ENCODE peak calls at places on chromosome 20, in four cellular contexts. One of them, this sample, is unnamed.

GRCh38 chr20:24646331-24646730 is 176.9 kb downstream of the SYNDIG1 start:
- DNase-seq in IMR-90: no peak
- DNase-seq in mesendoderm: no peak
- DNase-seq in neuronal stem cell: no peak
- DNase-seq in this sample: no peak

GRCh38 chr20:57435498-57436222 is 44.5 kb downstream of the RBM38 start:
- DNase-seq in neuronal stem cell: no peak
- DNase-seq in IMR-90: no peak
- DNase-seq in mesendoderm: peak
- DNase-seq in this sample: no peak

GRCh38 chr20:49916146-49917002 is 1.0 kb upstream of the SPATA2 start:
- DNase-seq in neuronal stem cell: no peak
- DNase-seq in mesendoderm: peak
- DNase-seq in IMR-90: peak
- DNase-seq in this sample: peak

GRCh38 chr20:47008842-47009518 is 114.3 kb downstream of the EYA2 start:
- DNase-seq in IMR-90: no peak
- DNase-seq in mesendoderm: no peak
- DNase-seq in neuronal stem cell: no peak
- DNase-seq in this sample: no peak

GRCh38 chr20:19712737-19713260 is 45.3 kb upstream of the RIN2 start:
- DNase-seq in IMR-90: peak
- DNase-seq in neuronal stem cell: no peak
- DNase-seq in mesendoderm: no peak
- DNase-seq in this sample: no peak

GRCh38 chr20:11850901-11851300 is 66.8 kb upstream of the BTBD3 start:
- DNase-seq in mesendoderm: no peak
- DNase-seq in IMR-90: peak
- DNase-seq in neuronal stem cell: no peak
- DNase-seq in this sample: peak

GRCh38 chr20:2299301-2299700 is 3.5 kb downstream of the TGM3 start:
- DNase-seq in mesendoderm: no peak
- DNase-seq in IMR-90: no peak
- DNase-seq in neuronal stem cell: no peak
- DNase-seq in this sample: no peak

GRCh38 chr20:57619053-57619831 is 984 bp downstream of the ZBP1 start:
- DNase-seq in mesendoderm: no peak
- DNase-seq in IMR-90: no peak
- DNase-seq in neuronal stem cell: no peak
- DNase-seq in this sample: no peak

GRCh38 chr20:57828696-57829095 is 118.9 kb upstream of the PMEPA1 start:
- DNase-seq in IMR-90: no peak
- DNase-seq in mesendoderm: no peak
- DNase-seq in neuronal stem cell: no peak
- DNase-seq in this sample: no peak

GRCh38 chr20:51425347-51426106 is 117.0 kb downstream of the NFATC2 start:
- DNase-seq in IMR-90: no peak
- DNase-seq in mesendoderm: no peak
- DNase-seq in neuronal stem cell: no peak
- DNase-seq in this sample: no peak

GRCh38 chr20:36728986-36729385 is 16.9 kb downstream of the NDRG3 start:
- DNase-seq in neuronal stem cell: no peak
- DNase-seq in mesendoderm: peak
- DNase-seq in IMR-90: peak
- DNase-seq in this sample: peak

GRCh38 chr20:37669062-37669772 is 24.6 kb upstream of the CTNNBL1 start:
- DNase-seq in IMR-90: no peak
- DNase-seq in neuronal stem cell: no peak
- DNase-seq in mesendoderm: peak
- DNase-seq in this sample: peak

GRCh38 chr20:63293866-63294535 is 1.0 kb downstream of the COL20A1 start:
- DNase-seq in IMR-90: no peak
- DNase-seq in mesendoderm: peak
- DNase-seq in neuronal stem cell: no peak
- DNase-seq in this sample: no peak

GRCh38 chr20:63295018-63295417 is 2.0 kb downstream of the COL20A1 start:
- DNase-seq in IMR-90: no peak
- DNase-seq in neuronal stem cell: no peak
- DNase-seq in mesendoderm: no peak
- DNase-seq in this sample: no peak

GRCh38 chr20:63295422-63295821 is 2.4 kb downstream of the COL20A1 start:
- DNase-seq in IMR-90: no peak
- DNase-seq in neuronal stem cell: no peak
- DNase-seq in mesendoderm: no peak
- DNase-seq in this sample: no peak

GRCh38 chr20:63293456-63293855 is 470 bp downstream of the COL20A1 start:
- DNase-seq in IMR-90: no peak
- DNase-seq in mesendoderm: no peak
- DNase-seq in neuronal stem cell: no peak
- DNase-seq in this sample: no peak

DNA sequence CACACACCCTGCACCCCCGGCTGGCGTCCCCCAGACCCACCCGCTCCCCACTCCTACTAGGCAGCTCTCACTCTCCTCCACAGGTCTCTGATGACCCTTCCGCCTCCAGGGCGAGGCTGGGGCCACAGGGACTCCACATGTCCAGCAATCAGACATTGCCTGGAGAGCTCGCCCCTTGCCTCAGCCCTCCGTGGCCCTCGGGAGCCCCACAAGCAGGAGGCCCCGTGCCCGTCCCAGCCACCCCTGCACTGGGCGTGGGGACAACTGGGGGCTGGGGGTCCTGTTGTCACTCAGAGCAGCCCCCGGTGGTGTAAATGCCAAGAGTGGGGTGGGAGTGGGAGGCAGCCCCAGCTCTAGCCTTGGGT is 1.5 kb downstream of the COL20A1 start:
- DNase-seq in mesendoderm: no peak
- DNase-seq in neuronal stem cell: no peak
- DNase-seq in IMR-90: no peak
- DNase-seq in this sample: no peak
- H3K27ac ChIP-seq in mesendoderm: no peak
- H3K27ac ChIP-seq in neuronal stem cell: no peak
- H3K27ac ChIP-seq in IMR-90: no peak
- H3K27ac ChIP-seq in this sample: no peak

DNA sequence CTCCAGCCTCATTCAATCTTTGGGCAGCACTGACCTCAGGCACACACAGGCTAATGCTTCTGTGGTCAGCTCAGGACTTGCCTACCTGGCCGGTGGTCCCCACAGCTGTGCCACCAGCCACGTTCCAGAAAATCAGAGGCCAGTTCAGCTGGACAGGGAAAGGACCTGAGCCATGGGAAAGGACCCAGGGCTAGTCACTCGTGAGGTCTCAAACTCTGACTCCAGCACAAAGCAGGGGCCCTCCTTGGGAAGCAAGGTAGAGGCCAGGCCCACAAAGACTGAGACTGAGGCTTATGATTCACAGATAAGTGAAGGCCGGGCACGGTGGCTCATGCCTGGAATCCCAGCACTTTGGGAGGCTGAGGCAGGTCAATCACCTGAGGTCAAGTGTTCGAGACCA is 22.4 kb upstream of the HELZ2 start:
- DNase-seq in neuronal stem cell: no peak
- DNase-seq in IMR-90: no peak
- DNase-seq in mesendoderm: no peak
- DNase-seq in this sample: no peak
- H3K4me3 ChIP-seq in neuronal stem cell: no peak
- H3K4me3 ChIP-seq in IMR-90: no peak
- H3K4me3 ChIP-seq in mesendoderm: no peak
- H3K4me3 ChIP-seq in this sample: no peak

DNA sequence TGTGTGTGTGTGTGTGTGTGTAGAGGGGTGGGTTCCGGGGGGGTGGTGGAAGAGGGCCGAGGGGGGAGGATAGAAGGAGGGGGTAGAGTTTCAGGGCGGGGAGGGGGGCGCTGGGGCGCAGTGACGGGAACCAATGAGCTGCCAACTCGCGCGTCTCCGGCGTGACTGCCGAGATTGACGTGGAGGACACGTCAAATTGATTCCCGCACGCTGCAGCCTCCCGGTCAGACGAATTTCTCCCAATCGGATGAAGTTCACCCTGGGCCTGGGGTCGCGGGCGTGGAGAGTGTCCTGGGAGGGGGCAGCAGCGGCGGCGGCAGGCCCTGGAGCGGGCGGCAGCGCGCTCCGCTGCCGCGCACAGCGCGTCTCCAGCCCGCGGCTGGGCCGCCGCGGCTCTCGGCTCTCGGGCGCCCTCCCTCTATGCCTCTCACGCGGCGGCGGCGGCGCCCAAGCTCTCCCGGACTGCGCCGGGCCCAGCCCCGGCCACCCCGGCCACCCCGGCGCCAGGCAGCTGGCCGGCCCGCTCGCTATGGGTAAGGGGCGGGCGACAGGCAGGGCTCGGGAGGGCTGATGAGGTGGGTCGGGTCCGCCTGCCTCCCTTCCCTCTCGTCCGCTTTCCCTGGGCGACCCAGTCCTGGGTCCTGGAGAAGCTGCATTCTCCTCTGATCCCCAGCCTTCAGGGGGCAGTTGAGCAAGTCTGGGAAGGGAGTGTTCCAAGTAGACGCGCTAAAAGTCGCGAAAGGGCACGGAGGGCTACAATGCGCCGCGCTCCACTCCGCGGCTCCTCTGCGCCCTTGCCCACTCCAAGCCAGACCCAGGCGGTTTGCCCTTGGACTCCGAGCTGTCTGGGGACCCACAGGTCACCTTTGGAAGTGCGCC is at the start of gene PAX1:
- DNase-seq in mesendoderm: no peak
- DNase-seq in IMR-90: no peak
- DNase-seq in neuronal stem cell: no peak
- DNase-seq in this sample: no peak
- H2BK15ac ChIP-seq in mesendoderm: no peak
- H2BK15ac ChIP-seq in IMR-90: no peak
- H2BK15ac ChIP-seq in neuronal stem cell: no peak
- H2BK15ac ChIP-seq in this sample: no peak

DNA sequence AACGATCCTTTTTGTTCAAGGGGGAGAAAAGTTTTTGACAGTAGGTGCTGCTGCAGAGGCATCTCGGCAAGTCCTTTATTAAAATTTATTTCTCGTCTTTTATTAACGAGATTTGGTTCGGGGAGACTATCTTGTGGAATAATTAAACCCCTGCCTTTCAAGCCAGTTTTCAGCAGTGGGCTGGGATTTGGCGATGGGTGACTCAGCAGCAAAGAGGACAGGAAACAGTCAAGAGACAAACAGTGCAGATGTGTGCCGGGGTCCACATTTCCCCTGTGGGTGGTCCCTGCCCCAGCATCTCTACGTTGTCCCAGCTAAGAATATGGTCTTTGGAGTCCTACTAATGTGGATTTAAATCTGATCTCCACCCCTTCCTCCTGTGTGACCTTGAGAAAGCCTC is 282.8 kb downstream of the CDH26 start:
- DNase-seq in IMR-90: no peak
- DNase-seq in mesendoderm: no peak
- DNase-seq in neuronal stem cell: no peak
- DNase-seq in this sample: no peak
- H3K27ac ChIP-seq in IMR-90: no peak
- H3K27ac ChIP-seq in mesendoderm: no peak
- H3K27ac ChIP-seq in neuronal stem cell: no peak
- H3K27ac ChIP-seq in this sample: no peak

GRCh38 chr20:4809707-4810106 is 88.0 kb downstream of the PRND start:
- DNase-seq in neuronal stem cell: no peak
- DNase-seq in mesendoderm: no peak
- DNase-seq in IMR-90: no peak
- DNase-seq in this sample: no peak
- H3K4me3 ChIP-seq in neuronal stem cell: no peak
- H3K4me3 ChIP-seq in mesendoderm: no peak
- H3K4me3 ChIP-seq in IMR-90: no peak
- H3K4me3 ChIP-seq in this sample: no peak